ENCODE peak calls at places on chromosome 4, in five cellular contexts. X, T, Q, Y and I are unnamed samples.

GRCh38 chr4:94650129-94650495 is 107.6 kb upstream of the BMPR1B start:
- DNase-seq in X (no peak), T (no peak), Y (no peak), Q (no peak), I (no peak)

GRCh38 chr4:7831330-7831729 is 108.3 kb downstream of the AFAP1 start:
- DNase-seq in T (no peak), Y (no peak), Q (no peak), X (no peak), I (no peak)

GRCh38 chr4:10974371-10974770 is 289.8 kb upstream of the CLNK start:
- DNase-seq in Y (no peak), X (no peak), T (no peak), Q (no peak), I (peak)

GRCh38 chr4:31518796-31519250 is 798.7 kb downstream of the PCDH7 start:
- DNase-seq in Y (no peak), Q (no peak), T (no peak), X (no peak), I (no peak)

GRCh38 chr4:24473309-24473721 is 111.0 kb downstream of the DHX15 start:
- DNase-seq in X (no peak), T (no peak), Q (no peak), Y (peak), I (no peak)

GRCh38 chr4:86048426-86048825 is 311.4 kb downstream of the MAPK10 start:
- DNase-seq in Q (no peak), Y (no peak), T (no peak), X (no peak), I (no peak)

GRCh38 chr4:38948551-38948950 is 80.9 kb downstream of the FAM114A1 start:
- DNase-seq in T (no peak), Q (peak), Y (peak), X (no peak), I (no peak)

GRCh38 chr4:176054942-176055341 is 10.7 kb upstream of the WDR17 start:
- DNase-seq in Q (no peak), T (no peak), X (no peak), Y (no peak), I (no peak)

GRCh38 chr4:159765402-159765801 is 662.5 kb downstream of the RAPGEF2 start:
- DNase-seq in Y (no peak), X (no peak), Q (no peak), T (no peak), I (no peak)

GRCh38 chr4:80090101-80090500 is 17.1 kb upstream of the ANTXR2 start:
- DNase-seq in Y (no peak), X (no peak), T (no peak), Q (no peak), I (no peak)

GRCh38 chr4:6369924-6370645 is 100.4 kb downstream of the WFS1 start:
- DNase-seq in Q (no peak), Y (no peak), T (no peak), X (no peak), I (no peak)

GRCh38 chr4:36399762-36400353 is 118.4 kb downstream of the DTHD1 start:
- DNase-seq in X (peak), T (peak), Y (no peak), Q (no peak), I (peak)

GRCh38 chr4:38177792-38178665 is 217.8 kb downstream of the PTTG2 start:
- DNase-seq in X (no peak), Q (peak), Y (no peak), T (no peak), I (no peak)